ENCODE peak calls at places on chromosomes 6 and 20, in five cellular contexts. N is HepG2, F is H1, A is K562, W is GM12878. J is an unnamed sample.

GRCh38 chr20:58017237-58017969 is 211.1 kb downstream of the ANKRD60 start:
- DNase-seq in N (peak; percentile 34), F (no peak), A (no peak), W (no peak), J (no peak)

GRCh38 chr20:21102691-21103311 is 3.4 kb downstream of the LINC00237 start:
- DNase-seq in N (no peak), F (no peak), A (no peak), W (no peak), J (peak; percentile 72)

GRCh38 chr6:124742971-124743370 is 219.3 kb upstream of the RNF217 start:
- DNase-seq in N (no peak), F (no peak), A (no peak), W (no peak), J (no peak)

GRCh38 chr6:3835055-3835731 is 14.0 kb upstream of the FAM50B start:
- DNase-seq in N (peak; percentile 91), F (no peak), A (no peak), W (no peak), J (no peak)

GRCh38 chr20:47269309-47270165 is 87.0 kb downstream of the ZMYND8 start:
- DNase-seq in N (no peak), F (no peak), A (no peak), W (no peak), J (no peak)

GRCh38 chr6:83226517-83226916 is 33.4 kb downstream of the RWDD2A start:
- DNase-seq in N (no peak), F (no peak), A (no peak), W (no peak), J (no peak)

GRCh38 chr20:29427201-29428060 is 1830.0 kb upstream of the DEFB115 start:
- DNase-seq in N (no peak), F (no peak), A (no peak), W (no peak), J (no peak)

GRCh38 chr6:42505377-42505702 is 53.6 kb upstream of the TRERF1 start:
- DNase-seq in N (no peak), F (no peak), A (no peak), W (no peak), J (no peak)

GRCh38 chr20:63322146-63322922 is 29.3 kb downstream of the COL20A1 start:
- DNase-seq in N (no peak), F (no peak), A (peak; percentile 36), W (no peak), J (peak; percentile 13)

GRCh38 chr20:53677447-53678314 is 84.0 kb upstream of the ZNF217 start:
- DNase-seq in N (peak; percentile 92), F (no peak), A (peak; percentile 44), W (no peak), J (peak; percentile 35)

GRCh38 chr6:139323511-139324445 is 32.0 kb upstream of the TXLNB start:
- DNase-seq in N (peak; percentile 7), F (no peak), A (no peak), W (no peak), J (peak; percentile 63)

GRCh38 chr6:46914279-46914810 is 7.4 kb downstream of the ADGRF5 start:
- DNase-seq in N (no peak), F (no peak), A (no peak), W (no peak), J (no peak)

GRCh38 chr6:158367824-158368223 is 55.6 kb downstream of the TULP4 start:
- DNase-seq in N (no peak), F (no peak), A (no peak), W (no peak), J (no peak)

GRCh38 chr6:155185544-155185943 is 78.3 kb upstream of the CLDN20 start:
- DNase-seq in N (no peak), F (no peak), A (no peak), W (no peak), J (peak; percentile 60)
- TF ChIP-seq ATF2 in N (no peak), F (no peak), A (no peak), W (no peak), J (no peak)

GRCh38 chr6:100160913-100161312 is 166.9 kb upstream of the MCHR2 start:
- DNase-seq in N (no peak), F (peak; percentile 39), A (no peak), W (no peak), J (peak; percentile 34)
- TF ChIP-seq ATF2 in N (no peak), F (no peak), A (no peak), W (no peak), J (no peak)

GRCh38 chr6:121951918-121952379 is 447.5 kb upstream of the HSF2 start:
- DNase-seq in N (no peak), F (no peak), A (no peak), W (no peak), J (no peak)
- TF ChIP-seq ATF2 in N (no peak), F (no peak), A (no peak), W (no peak), J (no peak)

DNA sequence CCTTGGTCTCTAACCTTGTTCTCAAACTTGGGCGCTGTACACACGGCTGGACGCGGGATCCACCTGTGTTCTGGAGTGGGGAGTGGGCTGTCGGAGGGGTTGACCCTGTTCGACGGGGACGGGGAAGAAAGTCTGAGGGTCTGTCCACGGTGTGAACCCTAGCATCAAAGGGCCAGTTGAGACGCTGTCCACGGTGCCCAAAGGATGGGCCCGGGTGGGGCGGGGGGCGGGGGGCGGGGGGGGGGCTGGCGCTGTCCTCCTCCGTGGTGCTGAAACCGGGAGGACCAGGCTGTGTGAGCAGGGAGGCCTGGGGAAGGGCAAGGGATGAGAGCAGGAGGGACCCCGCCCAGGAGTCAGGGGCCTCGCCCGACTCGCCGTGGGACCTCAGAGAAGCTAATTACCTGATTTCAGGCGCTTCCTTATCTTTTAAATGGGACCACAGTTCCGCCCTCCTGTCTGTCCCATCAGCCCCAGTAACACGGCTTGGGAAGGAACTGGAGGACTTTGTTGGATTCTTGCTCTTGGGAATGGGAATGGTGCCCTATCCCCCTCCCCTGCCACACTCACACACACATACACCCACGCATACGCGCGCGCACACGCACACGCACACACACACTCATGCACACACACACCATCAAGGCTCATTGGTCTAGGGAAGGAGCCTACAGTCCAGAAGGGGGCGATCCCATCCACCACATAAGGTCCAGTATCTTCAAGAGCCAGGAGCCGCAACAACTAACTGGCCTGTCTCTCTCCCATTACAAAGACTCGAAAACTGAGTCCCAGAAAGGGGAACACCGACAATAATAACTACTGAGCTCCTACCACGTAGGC is 1.0 kb upstream of the VSTM2L start:
- DNase-seq in N (peak; percentile 61), F (no peak), A (peak; percentile 89), W (no peak), J (peak; percentile 49)
- TF ChIP-seq ATF2 in N (no peak), F (no peak), A (no peak), W (no peak), J (no peak)

GRCh38 chr20:22921595-22922421 is 113.3 kb upstream of the SSTR4 start:
- DNase-seq in N (no peak), F (no peak), A (peak; percentile 17), W (no peak), J (no peak)
- TF ChIP-seq ATF2 in N (no peak), F (no peak), A (no peak), W (peak; percentile 26), J (no peak)

GRCh38 chr6:1577146-1577680 is 32.5 kb upstream of the FOXC1 start:
- DNase-seq in N (no peak), F (no peak), A (no peak), W (no peak), J (no peak)
- TF ChIP-seq ATF2 in N (no peak), F (no peak), A (no peak), W (no peak), J (no peak)

GRCh38 chr6:27471365-27472115 is 1.4 kb downstream of the ZNF184 start:
- DNase-seq in N (no peak), F (no peak), A (no peak), W (no peak), J (no peak)
- TF ChIP-seq ATF2 in N (no peak), F (no peak), A (no peak), W (no peak), J (no peak)